ENCODE peak calls at places on chromosomes 13 and 19, in four cellular contexts. B is body of pancreas, X is GM23248, Z is gastrocnemius medialis. I is an unnamed sample.
A peak's percentile ranks its signal among the peaks of the same experiment; 100 is the strongest.

GRCh38 chr19:8577247-8577646 is at the start of gene MYO1F:
- DNase-seq in B (peak; percentile 62), X (no peak), Z (peak; percentile 33), I (no peak)

GRCh38 chr13:55948175-55948574 is 1192.5 kb upstream of the PRR20A start:
- DNase-seq in B (no peak), X (no peak), Z (no peak), I (no peak)

GRCh38 chr19:32372726-32373613 is 27.6 kb downstream of the ZNF507 start:
- DNase-seq in B (no peak), X (no peak), Z (no peak), I (no peak)

GRCh38 chr13:57629821-57630235 is 1.7 kb upstream of the PCDH17 start:
- DNase-seq in B (peak; percentile 93), X (peak; percentile 67), Z (peak; percentile 42), I (no peak)

GRCh38 chr13:20993661-20994440 is 67.5 kb downstream of the LATS2 start:
- DNase-seq in B (peak; percentile 13), X (peak; percentile 94), Z (peak; percentile 88), I (no peak)

GRCh38 chr19:30152510-30153291 is 210.7 kb downstream of the URI1 start:
- DNase-seq in B (no peak), X (no peak), Z (no peak), I (no peak)

GRCh38 chr13:37208052-37208451 is 102.6 kb upstream of the CSNK1A1L start:
- DNase-seq in B (no peak), X (no peak), Z (no peak), I (no peak)

GRCh38 chr19:23190341-23190740 is 59.9 kb downstream of the ZNF724 start:
- DNase-seq in B (no peak), X (no peak), Z (no peak), I (no peak)

GRCh38 chr13:78657699-78658629 is 991 bp downstream of the OBI1 start:
- DNase-seq in B (no peak), X (peak; percentile 53), Z (no peak), I (peak; percentile 13)

GRCh38 chr19:52212572-52213255 is 22.9 kb downstream of the PPP2R1A start:
- DNase-seq in B (no peak), X (no peak), Z (no peak), I (no peak)

GRCh38 chr19:1942934-1943555 is 2.1 kb downstream of the CSNK1G2 start:
- DNase-seq in B (no peak), X (peak; percentile 29), Z (no peak), I (no peak)

GRCh38 chr13:98285852-98286594 is 109.0 kb upstream of the RNF113B start:
- DNase-seq in B (no peak), X (no peak), Z (no peak), I (no peak)

GRCh38 chr13:40477623-40478608 is 188.5 kb downstream of the FOXO1 start:
- DNase-seq in B (peak; percentile 53), X (no peak), Z (peak; percentile 73), I (no peak)

GRCh38 chr13:93915269-93915809 is 564.1 kb downstream of the DCT start:
- DNase-seq in B (no peak), X (peak; percentile 86), Z (no peak), I (peak; percentile 1)

GRCh38 chr19:49677232-49677881 is at the start of gene PRMT1:
- DNase-seq in B (no peak), X (peak; percentile 58), Z (peak; percentile 47), I (peak; percentile 23)

GRCh38 chr13:112843392-112844250 is 125.4 kb upstream of the MCF2L start:
- DNase-seq in B (no peak), X (no peak), Z (no peak), I (no peak)

GRCh38 chr19:20565321-20566018 is at the start of gene ZNF737:
- DNase-seq in B (peak; percentile 99), X (peak; percentile 94), Z (peak; percentile 88), I (peak; percentile 93)

GRCh38 chr13:40420160-40420740 is 246.2 kb downstream of the FOXO1 start:
- DNase-seq in B (no peak), X (no peak), Z (no peak), I (no peak)

GRCh38 chr13:21767032-21767431 is 96.2 kb downstream of the FGF9 start:
- DNase-seq in B (no peak), X (no peak), Z (no peak), I (no peak)

GRCh38 chr19:4730740-4731171 is 7.1 kb upstream of the DPP9 start:
- DNase-seq in B (no peak), X (peak; percentile 31), Z (no peak), I (no peak)

GRCh38 chr13:88751994-88752393 is 1080.8 kb downstream of the SLITRK5 start:
- DNase-seq in B (no peak), X (no peak), Z (no peak), I (peak; percentile 23)

GRCh38 chr19:4051175-4052101 is 15.3 kb downstream of the ZBTB7A start:
- DNase-seq in B (peak; percentile 38), X (peak; percentile 94), Z (peak; percentile 64), I (peak; percentile 73)

GRCh38 chr13:43397110-43397509 is 373.7 kb downstream of the DNAJC15 start:
- DNase-seq in B (no peak), X (peak; percentile 74), Z (no peak), I (no peak)

GRCh38 chr13:42239644-42240043 is 32.3 kb upstream of the AKAP11 start:
- DNase-seq in B (no peak), X (peak; percentile 10), Z (no peak), I (no peak)

GRCh38 chr19:28793391-28794168 is 419.4 kb downstream of the UQCRFS1 start:
- DNase-seq in B (no peak), X (no peak), Z (no peak), I (no peak)

GRCh38 chr13:32209670-32210069 is 105.5 kb downstream of the ZAR1L start:
- DNase-seq in B (no peak), X (peak; percentile 15), Z (no peak), I (no peak)

GRCh38 chr13:53781941-53782340 is 753.3 kb downstream of the OLFM4 start:
- DNase-seq in B (no peak), X (no peak), Z (no peak), I (no peak)

GRCh38 chr13:26557393-26558073 is at the start of gene WASF3:
- DNase-seq in B (peak; percentile 95), X (peak; percentile 97), Z (peak; percentile 92), I (peak; percentile 83)

GRCh38 chr19:28964500-28964899 is 248.5 kb downstream of the UQCRFS1 start:
- DNase-seq in B (no peak), X (no peak), Z (no peak), I (no peak)

GRCh38 chr19:310141-310651 is 19.0 kb upstream of the PLPP2 start:
- DNase-seq in B (peak; percentile 23), X (no peak), Z (no peak), I (no peak)

GRCh38 chr19:58571575-58571947 is 1.6 kb downstream of the MZF1 start:
- DNase-seq in B (no peak), X (no peak), Z (no peak), I (no peak)

GRCh38 chr19:5804516-5805464 is at the start of gene NRTN:
- DNase-seq in B (peak; percentile 60), X (no peak), Z (no peak), I (no peak)

GRCh38 chr19:29771708-29772415 is 39.9 kb upstream of the CCNE1 start:
- DNase-seq in B (peak; percentile 60), X (peak; percentile 81), Z (no peak), I (peak; percentile 15)

GRCh38 chr13:99311137-99311536 is 3.9 kb upstream of the GPR183 start:
- DNase-seq in B (no peak), X (peak; percentile 61), Z (no peak), I (no peak)

GRCh38 chr13:30720470-30720869 is 14.9 kb upstream of the ALOX5AP start:
- DNase-seq in B (no peak), X (peak; percentile 36), Z (no peak), I (no peak)

GRCh38 chr19:1248454-1249297 is at the start of gene MIDN:
- DNase-seq in B (peak; percentile 90), X (peak; percentile 96), Z (peak; percentile 87), I (peak; percentile 78)

GRCh38 chr13:23966691-23967615 is 69.7 kb upstream of the C1QTNF9B start:
- DNase-seq in B (no peak), X (no peak), Z (no peak), I (no peak)
- H3K27ac ChIP-seq in B (peak overlapping the region; percentile 63), X (no peak overlapping the region), Z (peak overlapping the region; percentile 25), I (no peak overlapping the region)

GRCh38 chr13:34162545-34162936 is 344.6 kb downstream of the RFC3 start:
- DNase-seq in B (no peak), X (peak; percentile 63), Z (no peak), I (no peak)
- H3K27ac ChIP-seq in B (peak overlapping the region; percentile 74), X (peak overlapping the region; percentile 79), Z (peak overlapping the region; percentile 0), I (no peak overlapping the region)

DNA sequence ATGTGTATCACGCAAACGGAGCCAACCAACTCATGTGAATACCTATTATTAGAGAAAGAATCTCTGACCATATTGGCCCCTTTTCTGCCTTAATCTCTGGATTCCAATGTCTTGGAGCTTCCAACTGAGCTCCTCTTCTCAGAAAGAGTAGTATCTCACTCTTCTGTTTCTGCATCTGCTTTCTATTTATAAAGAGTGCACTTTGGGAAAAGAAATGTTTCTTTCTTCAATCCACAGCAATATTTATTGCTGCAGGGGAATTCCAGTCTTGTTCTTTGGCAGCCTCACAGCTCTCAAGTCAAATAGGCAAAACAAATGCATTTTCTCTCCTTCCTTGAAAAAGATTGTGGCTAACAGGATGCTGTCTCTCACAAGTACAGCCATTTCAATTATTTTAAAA is 125.5 kb upstream of the NBEA start:
- DNase-seq in B (no peak), X (peak; percentile 21), Z (no peak), I (no peak)
- H3K27ac ChIP-seq in B (peak overlapping the region; percentile 42), X (no peak overlapping the region), Z (no peak overlapping the region), I (no peak overlapping the region)

DNA sequence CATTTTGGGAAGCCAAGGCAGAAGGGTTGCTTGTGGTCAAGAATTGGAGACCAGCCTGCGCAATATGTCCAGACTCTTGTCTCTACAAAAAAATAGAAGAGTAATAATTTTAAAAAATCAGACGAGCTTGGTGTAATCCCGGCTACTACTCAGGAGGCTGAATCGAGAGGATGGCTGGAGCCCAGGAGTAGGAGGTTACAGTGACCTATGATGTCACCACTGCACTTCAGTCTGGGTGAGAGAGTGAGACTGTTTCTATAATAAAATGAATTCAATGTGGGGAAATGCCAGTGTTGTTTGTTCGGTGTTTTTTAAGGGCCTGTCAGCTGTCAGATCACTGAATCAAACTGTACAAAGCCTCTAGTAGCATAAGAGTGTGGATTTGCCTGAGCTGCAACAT is 1.2 kb upstream of the FBXL3 start:
- DNase-seq in B (no peak), X (peak; percentile 76), Z (peak; percentile 59), I (no peak)
- H3K27ac ChIP-seq in B (no peak overlapping the region), X (peak overlapping the region; percentile 95), Z (peak overlapping the region; percentile 93), I (no peak overlapping the region)

GRCh38 chr19:18698321-18699167 is 15.1 kb downstream of the CRTC1 start:
- DNase-seq in B (no peak), X (no peak), Z (no peak), I (no peak)
- H3K27ac ChIP-seq in B (no peak overlapping the region), X (no peak overlapping the region), Z (no peak overlapping the region), I (no peak overlapping the region)

GRCh38 chr19:34232566-34233481 is 21.5 kb upstream of the GARRE1 start:
- DNase-seq in B (peak; percentile 47), X (peak; percentile 96), Z (no peak), I (peak; percentile 88)
- H3K27ac ChIP-seq in B (peak overlapping the region; percentile 73), X (peak overlapping the region; percentile 78), Z (peak overlapping the region; percentile 60), I (peak overlapping the region; percentile 49)